ENCODE peak calls at places on chromosome 2, in ten cellular contexts. Z, I, L, O, D, X, G, U, Q and H are unnamed samples.

GRCh38 chr2:240974771-240975572 is 23.4 kb upstream of the SNED1 start:
- ATAC-seq in Z (peak; percentile 11), I (peak; percentile 70), L (no peak), O (no peak), D (no peak), X (no peak), G (peak; percentile 68), U (no peak), Q (no peak), H (no peak)

GRCh38 chr2:235827585-235827992 is 333.7 kb downstream of the AGAP1 start:
- ATAC-seq in Z (no peak), I (no peak), L (no peak), O (no peak), D (no peak), X (no peak), G (no peak), U (no peak), Q (no peak), H (peak; percentile 51)

GRCh38 chr2:216132585-216132984 is 23.4 kb downstream of the XRCC5 start:
- ATAC-seq in Z (peak; percentile 59), I (no peak), L (no peak), O (no peak), D (no peak), X (no peak), G (no peak), U (no peak), Q (no peak), H (no peak)

GRCh38 chr2:38907743-38908562 is 18.3 kb downstream of the ARHGEF33 start:
- ATAC-seq in Z (peak; percentile 95), I (no peak), L (no peak), O (no peak), D (peak; percentile 77), X (no peak), G (no peak), U (no peak), Q (no peak), H (no peak)

GRCh38 chr2:71223767-71224333 is 3.1 kb downstream of the PAIP2B start:
- ATAC-seq in Z (no peak), I (no peak), L (no peak), O (peak; percentile 36), D (no peak), X (no peak), G (no peak), U (peak; percentile 53), Q (no peak), H (no peak)

GRCh38 chr2:238264072-238264460 is 24.2 kb upstream of the HES6 start:
- ATAC-seq in Z (no peak), I (no peak), L (no peak), O (no peak), D (no peak), X (no peak), G (no peak), U (no peak), Q (no peak), H (no peak)

GRCh38 chr2:27723372-27724144 is 48.0 kb upstream of the MRPL33 start:
- ATAC-seq in Z (no peak), I (no peak), L (peak; percentile 97), O (peak; percentile 73), D (no peak), X (no peak), G (no peak), U (peak; percentile 72), Q (peak; percentile 70), H (peak; percentile 70)

GRCh38 chr2:100603945-100604633 is 41.3 kb downstream of the PDCL3 start:
- ATAC-seq in Z (no peak), I (no peak), L (no peak), O (peak; percentile 84), D (no peak), X (no peak), G (no peak), U (peak; percentile 78), Q (peak; percentile 31), H (peak; percentile 74)

GRCh38 chr2:191202209-191202721 is 42.9 kb upstream of the MYO1B start:
- ATAC-seq in Z (no peak), I (no peak), L (peak; percentile 69), O (peak; percentile 50), D (no peak), X (no peak), G (no peak), U (no peak), Q (peak; percentile 48), H (peak; percentile 29)

GRCh38 chr2:196743165-196743564 is 56.3 kb downstream of the GTF3C3 start:
- ATAC-seq in Z (no peak), I (no peak), L (no peak), O (no peak), D (no peak), X (no peak), G (no peak), U (no peak), Q (no peak), H (no peak)

GRCh38 chr2:19897623-19898245 is 4.0 kb downstream of the TTC32 start:
- ATAC-seq in Z (no peak), I (no peak), L (no peak), O (no peak), D (no peak), X (no peak), G (no peak), U (no peak), Q (no peak), H (no peak)

GRCh38 chr2:174499365-174499764 is 12.5 kb upstream of the GPR155 start:
- ATAC-seq in Z (no peak), I (no peak), L (no peak), O (peak; percentile 35), D (no peak), X (no peak), G (no peak), U (no peak), Q (no peak), H (no peak)

GRCh38 chr2:72293620-72294019 is 146.0 kb upstream of the CYP26B1 start:
- ATAC-seq in Z (no peak), I (no peak), L (no peak), O (no peak), D (no peak), X (no peak), G (no peak), U (no peak), Q (no peak), H (no peak)

GRCh38 chr2:85806358-85807118 is 52.7 kb downstream of the ATOH8 start:
- ATAC-seq in Z (no peak), I (no peak), L (peak; percentile 91), O (no peak), D (no peak), X (no peak), G (no peak), U (no peak), Q (peak; percentile 71), H (peak; percentile 22)